ENCODE peak calls at places on chromosomes 3 and 15, in eight cellular contexts. One of them, this sample, is unnamed.
A peak's percentile ranks its signal among the peaks of the same experiment; 100 is the strongest.

GRCh38 chr3:139129892-139130291 is 85.2 kb upstream of the PRR23C start:
- DNase-seq in brain microvascular endothelial cell: no peak
- DNase-seq in RPMI7951: peak; percentile 32
- DNase-seq in AG04450: no peak
- DNase-seq in GM12891: no peak
- DNase-seq in spleen: no peak
- DNase-seq in effector memory CD4-positive, alpha-beta T cell: no peak
- DNase-seq in NCI-H1105: no peak
- DNase-seq in this sample: no peak

GRCh38 chr3:138409171-138409570 is 25.2 kb upstream of the ESYT3 start:
- DNase-seq in brain microvascular endothelial cell: no peak
- DNase-seq in RPMI7951: no peak
- DNase-seq in AG04450: no peak
- DNase-seq in GM12891: no peak
- DNase-seq in spleen: no peak
- DNase-seq in effector memory CD4-positive, alpha-beta T cell: no peak
- DNase-seq in NCI-H1105: no peak
- DNase-seq in this sample: no peak

GRCh38 chr15:70770863-70771262 is 7.5 kb upstream of the UACA start:
- DNase-seq in brain microvascular endothelial cell: no peak
- DNase-seq in RPMI7951: no peak
- DNase-seq in AG04450: no peak
- DNase-seq in GM12891: no peak
- DNase-seq in spleen: no peak
- DNase-seq in effector memory CD4-positive, alpha-beta T cell: no peak
- DNase-seq in NCI-H1105: no peak
- DNase-seq in this sample: no peak

GRCh38 chr3:58234516-58234931 is 3.1 kb upstream of the ABHD6 start:
- DNase-seq in brain microvascular endothelial cell: peak; percentile 16
- DNase-seq in RPMI7951: peak; percentile 72
- DNase-seq in AG04450: peak; percentile 21
- DNase-seq in GM12891: no peak
- DNase-seq in spleen: no peak
- DNase-seq in effector memory CD4-positive, alpha-beta T cell: no peak
- DNase-seq in NCI-H1105: no peak
- DNase-seq in this sample: no peak

GRCh38 chr15:98599911-98600685 is 48.2 kb upstream of the IGF1R start:
- DNase-seq in brain microvascular endothelial cell: peak; percentile 59
- DNase-seq in RPMI7951: peak; percentile 43
- DNase-seq in AG04450: peak; percentile 11
- DNase-seq in GM12891: peak; percentile 35
- DNase-seq in spleen: peak; percentile 81
- DNase-seq in effector memory CD4-positive, alpha-beta T cell: no peak
- DNase-seq in NCI-H1105: no peak
- DNase-seq in this sample: no peak

GRCh38 chr3:67580430-67581000 is 73.9 kb downstream of the SUCLG2 start:
- DNase-seq in brain microvascular endothelial cell: no peak
- DNase-seq in RPMI7951: no peak
- DNase-seq in AG04450: no peak
- DNase-seq in GM12891: no peak
- DNase-seq in spleen: no peak
- DNase-seq in effector memory CD4-positive, alpha-beta T cell: no peak
- DNase-seq in NCI-H1105: no peak
- DNase-seq in this sample: no peak

GRCh38 chr3:45653205-45653604 is 36.0 kb upstream of the SACM1L start:
- DNase-seq in brain microvascular endothelial cell: no peak
- DNase-seq in RPMI7951: no peak
- DNase-seq in AG04450: no peak
- DNase-seq in GM12891: no peak
- DNase-seq in spleen: no peak
- DNase-seq in effector memory CD4-positive, alpha-beta T cell: no peak
- DNase-seq in NCI-H1105: no peak
- DNase-seq in this sample: no peak

GRCh38 chr3:32238816-32239637 is 547 bp downstream of the CMTM8 start:
- DNase-seq in brain microvascular endothelial cell: no peak
- DNase-seq in RPMI7951: peak; percentile 15
- DNase-seq in AG04450: no peak
- DNase-seq in GM12891: peak; percentile 37
- DNase-seq in spleen: peak; percentile 87
- DNase-seq in effector memory CD4-positive, alpha-beta T cell: no peak
- DNase-seq in NCI-H1105: peak; percentile 6
- DNase-seq in this sample: peak; percentile 37

GRCh38 chr3:130849111-130849552 is 44.8 kb upstream of the ATP2C1 start:
- DNase-seq in brain microvascular endothelial cell: no peak
- DNase-seq in RPMI7951: no peak
- DNase-seq in AG04450: no peak
- DNase-seq in GM12891: no peak
- DNase-seq in spleen: no peak
- DNase-seq in effector memory CD4-positive, alpha-beta T cell: no peak
- DNase-seq in NCI-H1105: peak; percentile 94
- DNase-seq in this sample: no peak

GRCh38 chr15:35626984-35627383 is 81.0 kb upstream of the DPH6 start:
- DNase-seq in brain microvascular endothelial cell: no peak
- DNase-seq in RPMI7951: no peak
- DNase-seq in AG04450: no peak
- DNase-seq in GM12891: no peak
- DNase-seq in spleen: no peak
- DNase-seq in effector memory CD4-positive, alpha-beta T cell: no peak
- DNase-seq in NCI-H1105: no peak
- DNase-seq in this sample: no peak

GRCh38 chr3:45841701-45842491 is at the start of gene LZTFL1:
- DNase-seq in brain microvascular endothelial cell: peak; percentile 99
- DNase-seq in RPMI7951: peak; percentile 98
- DNase-seq in AG04450: peak; percentile 92
- DNase-seq in GM12891: peak; percentile 71
- DNase-seq in spleen: peak; percentile 92
- DNase-seq in effector memory CD4-positive, alpha-beta T cell: peak; percentile 79
- DNase-seq in NCI-H1105: peak; percentile 89
- DNase-seq in this sample: peak; percentile 63

GRCh38 chr3:71066356-71066755 is 517.2 kb downstream of the FOXP1 start:
- DNase-seq in brain microvascular endothelial cell: no peak
- DNase-seq in RPMI7951: no peak
- DNase-seq in AG04450: no peak
- DNase-seq in GM12891: no peak
- DNase-seq in spleen: no peak
- DNase-seq in effector memory CD4-positive, alpha-beta T cell: no peak
- DNase-seq in NCI-H1105: no peak
- DNase-seq in this sample: no peak

GRCh38 chr15:90550919-90551318 is 21.2 kb downstream of the CRTC3 start:
- DNase-seq in brain microvascular endothelial cell: no peak
- DNase-seq in RPMI7951: no peak
- DNase-seq in AG04450: no peak
- DNase-seq in GM12891: no peak
- DNase-seq in spleen: no peak
- DNase-seq in effector memory CD4-positive, alpha-beta T cell: no peak
- DNase-seq in NCI-H1105: no peak
- DNase-seq in this sample: no peak

GRCh38 chr15:89714775-89715174 is 24.2 kb downstream of the WDR93 start:
- DNase-seq in brain microvascular endothelial cell: no peak
- DNase-seq in RPMI7951: no peak
- DNase-seq in AG04450: no peak
- DNase-seq in GM12891: no peak
- DNase-seq in spleen: no peak
- DNase-seq in effector memory CD4-positive, alpha-beta T cell: no peak
- DNase-seq in NCI-H1105: no peak
- DNase-seq in this sample: no peak

GRCh38 chr15:92907229-92907628 is 7.1 kb downstream of the CHD2 start:
- DNase-seq in brain microvascular endothelial cell: no peak
- DNase-seq in RPMI7951: no peak
- DNase-seq in AG04450: no peak
- DNase-seq in GM12891: no peak
- DNase-seq in spleen: no peak
- DNase-seq in effector memory CD4-positive, alpha-beta T cell: no peak
- DNase-seq in NCI-H1105: no peak
- DNase-seq in this sample: no peak

GRCh38 chr15:42919308-42919707 is 1.3 kb downstream of the TTBK2 start:
- DNase-seq in brain microvascular endothelial cell: no peak
- DNase-seq in RPMI7951: peak; percentile 11
- DNase-seq in AG04450: no peak
- DNase-seq in GM12891: no peak
- DNase-seq in spleen: no peak
- DNase-seq in effector memory CD4-positive, alpha-beta T cell: no peak
- DNase-seq in NCI-H1105: no peak
- DNase-seq in this sample: no peak

GRCh38 chr15:68819451-68820204 is 1.1 kb downstream of the ANP32A start:
- DNase-seq in brain microvascular endothelial cell: peak; percentile 31
- DNase-seq in RPMI7951: peak; percentile 74
- DNase-seq in AG04450: no peak
- DNase-seq in GM12891: no peak
- DNase-seq in spleen: peak; percentile 88
- DNase-seq in effector memory CD4-positive, alpha-beta T cell: no peak
- DNase-seq in NCI-H1105: peak; percentile 47
- DNase-seq in this sample: peak; percentile 29

GRCh38 chr3:170480111-170480510 is 61.4 kb downstream of the CLDN11 start:
- DNase-seq in brain microvascular endothelial cell: no peak
- DNase-seq in RPMI7951: no peak
- DNase-seq in AG04450: no peak
- DNase-seq in GM12891: no peak
- DNase-seq in spleen: no peak
- DNase-seq in effector memory CD4-positive, alpha-beta T cell: no peak
- DNase-seq in NCI-H1105: no peak
- DNase-seq in this sample: no peak

GRCh38 chr3:159988617-159989251 is at the start of gene IL12A:
- DNase-seq in brain microvascular endothelial cell: peak; percentile 53
- DNase-seq in RPMI7951: peak; percentile 66
- DNase-seq in AG04450: no peak
- DNase-seq in GM12891: peak; percentile 77
- DNase-seq in spleen: peak; percentile 97
- DNase-seq in effector memory CD4-positive, alpha-beta T cell: peak; percentile 69
- DNase-seq in NCI-H1105: no peak
- DNase-seq in this sample: peak; percentile 62

GRCh38 chr3:153599685-153600084 is 437.7 kb downstream of the RAP2B start:
- DNase-seq in brain microvascular endothelial cell: peak; percentile 89
- DNase-seq in RPMI7951: peak; percentile 80
- DNase-seq in AG04450: peak; percentile 65
- DNase-seq in GM12891: no peak
- DNase-seq in spleen: no peak
- DNase-seq in effector memory CD4-positive, alpha-beta T cell: no peak
- DNase-seq in NCI-H1105: no peak
- DNase-seq in this sample: no peak

GRCh38 chr3:117547956-117548550 is 838.5 kb downstream of the TUSC7 start:
- DNase-seq in brain microvascular endothelial cell: peak; percentile 34
- DNase-seq in RPMI7951: no peak
- DNase-seq in AG04450: peak; percentile 23
- DNase-seq in GM12891: no peak
- DNase-seq in spleen: no peak
- DNase-seq in effector memory CD4-positive, alpha-beta T cell: no peak
- DNase-seq in NCI-H1105: no peak
- DNase-seq in this sample: no peak

GRCh38 chr15:40471778-40472130 is 970 bp downstream of the CHST14 start:
- DNase-seq in brain microvascular endothelial cell: no peak
- DNase-seq in RPMI7951: peak; percentile 37
- DNase-seq in AG04450: no peak
- DNase-seq in GM12891: no peak
- DNase-seq in spleen: peak; percentile 78
- DNase-seq in effector memory CD4-positive, alpha-beta T cell: no peak
- DNase-seq in NCI-H1105: no peak
- DNase-seq in this sample: peak; percentile 52

GRCh38 chr15:41730543-41730942 is 43.7 kb upstream of the MAPKBP1 start:
- DNase-seq in brain microvascular endothelial cell: no peak
- DNase-seq in RPMI7951: no peak
- DNase-seq in AG04450: no peak
- DNase-seq in GM12891: peak; percentile 16
- DNase-seq in spleen: no peak
- DNase-seq in effector memory CD4-positive, alpha-beta T cell: no peak
- DNase-seq in NCI-H1105: no peak
- DNase-seq in this sample: no peak

GRCh38 chr3:58998476-58999117 is 51.2 kb downstream of the CFAP20DC start:
- DNase-seq in brain microvascular endothelial cell: peak; percentile 97
- DNase-seq in RPMI7951: peak; percentile 96
- DNase-seq in AG04450: peak; percentile 81
- DNase-seq in GM12891: no peak
- DNase-seq in spleen: no peak
- DNase-seq in effector memory CD4-positive, alpha-beta T cell: no peak
- DNase-seq in NCI-H1105: no peak
- DNase-seq in this sample: peak; percentile 43

GRCh38 chr15:68411276-68411675 is 20.7 kb downstream of the ITGA11 start:
- DNase-seq in brain microvascular endothelial cell: no peak
- DNase-seq in RPMI7951: no peak
- DNase-seq in AG04450: no peak
- DNase-seq in GM12891: no peak
- DNase-seq in spleen: peak; percentile 36
- DNase-seq in effector memory CD4-positive, alpha-beta T cell: no peak
- DNase-seq in NCI-H1105: no peak
- DNase-seq in this sample: no peak

GRCh38 chr3:113179235-113179829 is 32.0 kb upstream of the BOC start:
- DNase-seq in brain microvascular endothelial cell: no peak
- DNase-seq in RPMI7951: peak; percentile 38
- DNase-seq in AG04450: no peak
- DNase-seq in GM12891: no peak
- DNase-seq in spleen: no peak
- DNase-seq in effector memory CD4-positive, alpha-beta T cell: no peak
- DNase-seq in NCI-H1105: no peak
- DNase-seq in this sample: no peak

GRCh38 chr3:114538211-114538610 is 244.4 kb downstream of the TIGIT start:
- DNase-seq in brain microvascular endothelial cell: no peak
- DNase-seq in RPMI7951: no peak
- DNase-seq in AG04450: no peak
- DNase-seq in GM12891: no peak
- DNase-seq in spleen: no peak
- DNase-seq in effector memory CD4-positive, alpha-beta T cell: no peak
- DNase-seq in NCI-H1105: no peak
- DNase-seq in this sample: no peak

This sample was measured in 8988T.